ENCODE peak calls at places on chromosomes 13 and 19, in four cellular contexts. T is CD4-positive, alpha-beta T cell; P is CD8-positive, alpha-beta T cell; D is adipocyte. S is an unnamed sample.

GRCh38 chr13:23705578-23705977 is 135.4 kb downstream of the TNFRSF19 start:
- DNase-seq in D (peak; percentile 59), T (no peak), P (no peak), S (no peak)

GRCh38 chr13:33355470-33355869 is 69.9 kb upstream of the STARD13 start:
- DNase-seq in D (peak; percentile 94), P (no peak), T (no peak), S (peak; percentile 37)

GRCh38 chr13:83780201-83780600 is 102.1 kb downstream of the SLITRK1 start:
- DNase-seq in T (no peak), D (peak; percentile 25), P (no peak), S (no peak)

GRCh38 chr19:29812080-29812880 is 489 bp downstream of the CCNE1 start:
- DNase-seq in P (no peak), T (no peak), D (peak; percentile 52), S (no peak)

GRCh38 chr19:55171440-55171839 is 5.0 kb upstream of the DNAAF3 start:
- DNase-seq in T (no peak), P (no peak), D (no peak), S (no peak)

GRCh38 chr19:15379996-15380647 is 535 bp upstream of the AKAP8 start:
- DNase-seq in D (peak; percentile 54), P (no peak), T (no peak), S (no peak)

GRCh38 chr19:36916991-36917390 is 859 bp downstream of the ZNF568 start:
- DNase-seq in P (no peak), T (no peak), D (no peak), S (no peak)

GRCh38 chr19:14409157-14410053 is 9.7 kb downstream of the DDX39A start:
- DNase-seq in T (peak; percentile 46), P (no peak), D (no peak), S (no peak)

GRCh38 chr19:10729406-10729805 is 11.5 kb downstream of the DNM2 start:
- DNase-seq in P (no peak), T (no peak), D (no peak), S (no peak)

DNA sequence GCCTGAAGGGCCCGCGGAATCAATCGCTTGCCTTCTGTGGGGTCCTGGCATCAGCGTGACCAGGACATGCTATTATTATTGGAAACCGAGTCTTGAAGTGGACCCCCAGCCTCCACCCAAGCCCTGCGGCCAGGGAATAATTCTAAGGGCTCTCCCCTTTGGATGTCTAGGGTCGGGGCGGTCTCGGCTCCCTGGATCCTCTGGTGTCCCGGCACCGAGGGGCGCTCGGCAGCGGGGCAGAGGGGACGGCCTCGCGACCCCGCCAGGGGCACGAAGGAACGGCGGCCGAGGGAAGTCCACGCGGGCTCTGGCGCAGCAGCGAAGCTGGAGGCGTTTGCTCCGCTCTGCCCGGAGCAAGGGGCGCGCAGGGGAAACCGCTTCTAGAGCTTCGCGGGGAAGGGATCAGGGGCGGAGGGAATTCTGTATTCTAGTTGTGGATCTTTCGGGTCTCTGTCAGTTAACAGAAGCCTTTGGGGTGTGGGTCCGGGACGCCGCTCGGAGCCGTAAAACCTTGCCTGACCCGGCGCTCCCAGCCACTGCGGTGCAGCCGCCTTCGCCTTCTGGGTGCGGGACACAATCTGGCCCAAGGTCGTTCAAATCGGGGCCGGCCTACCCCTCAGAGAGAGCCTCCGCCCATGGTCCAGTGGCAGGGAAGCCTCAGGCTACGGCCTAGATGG is 118.2 kb downstream of the KCNRG start:
- DNase-seq in P (no peak), T (no peak), D (no peak), S (no peak)
- H3K27me3 ChIP-seq in P (peaks cover 47% of the 10 kb centered on the region), T (peaks cover 57% of the 10 kb centered on the region), D (peaks cover 4% of the 10 kb centered on the region), S (peaks cover 15% of the 10 kb centered on the region)

GRCh38 chr19:49415810-49416200 is 7.4 kb downstream of the PTH2 start:
- DNase-seq in T (no peak), D (no peak), P (no peak), S (no peak)
- H3K27me3 ChIP-seq in T (peaks cover 29% of the 10 kb centered on the region), D (peaks cover 65% of the 10 kb centered on the region), P (peaks cover 7% of the 10 kb centered on the region), S (no peaks in the 10 kb centered on the region)

DNA sequence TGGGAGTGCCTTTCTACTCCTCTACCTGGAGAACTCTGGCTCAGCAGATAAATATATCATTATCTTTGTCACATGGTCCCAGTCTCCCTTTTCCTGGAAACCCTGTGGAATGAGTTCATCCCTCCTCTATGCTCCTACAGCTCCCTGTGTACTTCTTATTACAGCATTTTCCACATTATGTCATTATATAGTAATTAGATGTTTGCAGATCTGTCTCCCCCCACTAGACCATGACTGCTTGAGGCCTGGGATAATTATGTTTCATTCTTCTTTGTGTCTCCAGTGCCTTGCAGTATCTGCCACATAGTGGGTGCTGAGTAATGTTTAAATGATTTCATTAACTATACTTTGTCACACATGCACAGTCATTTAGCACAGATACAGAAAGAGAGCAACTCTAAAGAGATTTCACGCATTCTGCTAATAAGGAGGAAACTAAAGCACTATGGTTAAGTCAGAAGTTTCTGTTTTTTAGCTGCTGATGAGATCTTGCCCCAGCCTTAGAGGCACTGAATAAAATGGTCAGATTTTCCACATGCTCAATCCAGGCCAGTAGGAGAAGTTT is 66.1 kb upstream of the DIAPH3 start:
- DNase-seq in T (no peak), P (no peak), D (no peak), S (no peak)
- H3K27me3 ChIP-seq in T (peaks cover 6% of the 10 kb centered on the region), P (no peaks in the 10 kb centered on the region), D (peaks cover 22% of the 10 kb centered on the region), S (no peaks in the 10 kb centered on the region)

DNA sequence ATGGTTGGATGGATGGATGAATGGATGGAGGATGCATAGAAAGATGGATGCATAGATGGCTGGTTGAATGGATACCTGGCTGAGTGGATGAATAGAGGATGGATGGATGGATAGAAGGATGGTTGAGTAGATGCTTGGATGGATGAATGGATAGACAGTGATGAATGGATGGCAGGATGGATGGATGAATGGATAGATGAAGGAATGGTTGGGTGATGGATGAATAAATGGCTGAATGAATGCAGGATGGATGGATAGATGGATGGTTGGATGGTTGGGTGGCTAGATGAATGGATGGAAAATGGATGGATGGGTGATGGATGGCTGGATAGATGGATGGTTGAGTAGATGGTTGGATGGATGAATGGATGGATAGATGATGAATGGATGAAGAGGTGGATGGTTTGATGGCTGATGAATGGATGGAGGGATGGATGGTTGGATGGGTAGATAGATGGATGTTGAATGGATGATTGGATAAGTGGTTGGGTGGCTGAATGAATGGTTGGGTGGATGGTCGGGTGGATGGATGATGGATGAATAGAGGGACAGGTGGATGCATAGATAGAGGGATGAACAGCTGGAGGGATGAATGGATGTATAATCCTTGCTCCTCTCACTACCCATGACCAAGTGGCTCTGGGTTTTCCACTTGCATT is 3.6 kb upstream of the SULT2B1 start:
- DNase-seq in P (no peak), T (no peak), D (no peak), S (no peak)
- H3K27me3 ChIP-seq in P (no peaks in the 10 kb centered on the region), T (no peaks in the 10 kb centered on the region), D (peaks cover 8% of the 10 kb centered on the region), S (peaks cover 64% of the 10 kb centered on the region)

DNA sequence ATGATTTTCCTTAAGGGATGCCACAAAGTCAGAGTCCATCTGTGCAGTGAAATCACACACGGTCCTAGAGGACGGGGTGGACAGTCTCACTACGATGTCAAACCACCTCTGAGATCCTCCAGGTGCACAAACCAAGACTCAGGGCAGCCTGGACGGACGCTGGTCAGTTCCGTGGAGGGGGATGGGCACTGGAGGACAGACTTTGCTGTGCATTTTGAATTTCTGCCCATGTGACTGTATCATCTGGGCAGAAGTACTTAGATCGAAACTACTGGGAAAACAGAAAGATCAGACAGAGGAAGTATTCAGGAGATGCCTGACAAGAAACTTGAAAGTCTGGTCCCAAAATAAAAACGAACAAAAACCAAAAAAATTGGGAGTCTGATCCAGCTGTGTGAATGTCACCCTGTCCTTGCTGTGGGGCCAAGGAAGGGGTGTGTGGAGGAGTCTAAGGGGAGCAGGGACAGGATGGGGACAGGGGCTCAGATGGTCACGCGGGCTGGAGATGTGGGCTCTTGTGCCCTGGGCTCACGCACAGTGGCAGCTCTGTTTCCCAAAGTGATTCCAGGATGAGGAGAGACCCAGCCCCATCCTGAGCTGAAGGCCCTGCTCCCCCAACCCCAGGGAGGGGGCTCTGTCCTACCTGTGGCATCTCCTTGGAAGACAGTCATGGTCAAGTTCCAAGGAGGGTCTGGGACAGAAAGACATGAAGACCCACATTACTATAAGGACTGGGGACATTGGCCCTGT is 1.5 kb downstream of the SIGLEC8 start:
- DNase-seq in D (no peak), P (no peak), T (no peak), S (no peak)
- H3K27me3 ChIP-seq in D (peaks cover 9% of the 10 kb centered on the region), P (peaks cover 4% of the 10 kb centered on the region), T (peaks cover 9% of the 10 kb centered on the region), S (peaks cover 43% of the 10 kb centered on the region)

DNA sequence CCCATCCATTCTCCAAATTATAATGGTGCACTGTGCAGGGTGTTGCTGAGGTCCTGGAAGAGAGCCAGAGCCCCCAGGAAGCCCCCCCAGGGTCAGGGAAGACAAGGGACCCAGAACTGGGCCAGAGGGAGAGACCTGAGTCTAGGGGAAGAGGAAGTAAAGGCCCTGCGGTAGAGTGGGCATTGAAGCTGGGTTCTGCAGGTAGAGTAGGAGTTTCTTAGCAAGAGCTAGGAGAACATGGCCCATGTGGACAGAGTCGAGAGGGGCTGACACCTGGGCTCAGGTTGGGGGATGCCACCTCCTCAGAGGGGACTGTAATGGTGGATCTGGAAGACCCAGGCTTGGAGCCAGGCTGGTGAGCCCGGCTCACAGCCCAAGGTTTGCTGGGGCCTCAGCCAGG is 17.0 kb upstream of the ONECUT3 start:
- DNase-seq in D (no peak), P (no peak), T (no peak), S (no peak)
- H3K27me3 ChIP-seq in D (peaks cover 51% of the 10 kb centered on the region), P (peaks cover 4% of the 10 kb centered on the region), T (peaks cover 32% of the 10 kb centered on the region), S (no peaks in the 10 kb centered on the region)

DNA sequence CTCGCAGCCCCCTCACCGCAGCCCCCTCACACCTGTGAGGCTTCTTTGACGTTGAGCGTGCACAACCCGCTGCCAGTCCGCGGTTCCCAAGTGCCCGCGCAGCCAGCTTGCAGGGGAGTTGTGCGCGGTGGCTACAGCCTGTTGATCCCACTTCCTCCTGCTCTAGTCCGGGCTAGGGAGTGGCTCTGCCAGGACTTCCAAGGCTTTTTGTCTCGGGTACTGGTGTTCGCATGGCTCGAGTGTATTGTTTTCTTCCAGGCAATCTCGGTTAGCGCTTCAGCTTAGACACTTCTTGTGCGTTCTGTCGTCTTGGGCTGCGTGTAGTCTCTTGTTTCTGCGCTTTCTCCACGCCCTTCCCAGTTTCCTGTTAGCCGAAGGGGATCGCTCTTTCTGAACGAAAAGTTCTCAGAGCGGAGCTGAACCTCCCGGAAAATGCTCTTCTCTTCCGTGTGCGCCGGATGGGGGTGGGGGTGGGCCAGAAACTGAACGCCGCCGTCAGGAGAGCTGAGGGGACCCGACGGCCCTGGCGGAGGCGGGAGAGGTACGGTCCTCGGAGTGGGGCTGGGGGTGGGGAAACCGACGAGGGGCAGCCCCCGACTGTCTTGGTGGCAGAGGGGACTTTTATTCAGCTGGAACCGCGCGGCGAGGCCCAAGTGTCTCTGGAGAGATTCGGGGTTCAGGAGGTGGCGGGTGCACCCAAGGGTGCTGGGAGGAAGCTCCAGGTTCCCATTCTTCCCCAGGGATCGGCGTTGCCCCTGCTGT is 706 bp upstream of the DGKH start:
- DNase-seq in D (peak; percentile 80), T (peak; percentile 9), P (no peak), S (peak; percentile 42)
- H3K27me3 ChIP-seq in D (no peaks in the 10 kb centered on the region), T (no peaks in the 10 kb centered on the region), P (no peaks in the 10 kb centered on the region), S (no peaks in the 10 kb centered on the region)

GRCh38 chr13:27839809-27840467 is 47.7 kb downstream of the GSX1 start:
- DNase-seq in T (no peak), P (no peak), D (no peak), S (no peak)
- H3K27me3 ChIP-seq in T (peaks cover 25% of the 10 kb centered on the region), P (peaks cover 6% of the 10 kb centered on the region), D (peaks cover 18% of the 10 kb centered on the region), S (peaks cover 21% of the 10 kb centered on the region)